ENCODE peak calls at places on chromosomes 12 and 14, in six cellular contexts. F is WTC11, K is K562, A is HepG2, E is GM12878, Z is H1. O is an unnamed sample.

GRCh38 chr12:126608607-126609175 is 1543.5 kb downstream of the AACS start:
- DNase-seq in Z (no peak), E (no peak), K (no peak), F (no peak), A (no peak), O (no peak)

GRCh38 chr14:49961270-49962222 is 68.7 kb downstream of the ARF6 start:
- DNase-seq in Z (no peak), A (no peak), E (no peak), F (no peak), K (no peak), O (no peak)

GRCh38 chr12:22978962-22979361 is 354.0 kb downstream of the ETNK1 start:
- DNase-seq in F (no peak), K (no peak), Z (no peak), A (no peak), E (no peak), O (no peak)

GRCh38 chr12:116389990-116390655 is 112.6 kb upstream of the MED13L start:
- DNase-seq in K (no peak), A (no peak), E (no peak), Z (no peak), F (no peak), O (no peak)

GRCh38 chr12:112121780-112122565 is 3.4 kb upstream of the TRAFD1 start:
- DNase-seq in Z (no peak), F (no peak), K (no peak), A (no peak), E (no peak), O (peak)

GRCh38 chr12:125299840-125300239 is 234.6 kb downstream of the AACS start:
- DNase-seq in E (no peak), F (no peak), Z (no peak), A (no peak), K (no peak), O (no peak)

GRCh38 chr12:92987362-92987761 is 58.3 kb upstream of the EEA1 start:
- DNase-seq in F (no peak), E (no peak), K (peak), Z (no peak), A (peak), O (peak)

GRCh38 chr14:85416771-85417170 is 113.2 kb upstream of the FLRT2 start:
- DNase-seq in A (no peak), Z (no peak), E (no peak), F (no peak), K (no peak), O (no peak)

GRCh38 chr14:83291716-83292115 is 1758.1 kb upstream of the SEL1L start:
- DNase-seq in E (no peak), Z (no peak), K (no peak), A (no peak), F (no peak), O (no peak)

GRCh38 chr14:54087376-54087775 is 130.8 kb upstream of the BMP4 start:
- DNase-seq in K (no peak), Z (no peak), A (no peak), F (no peak), E (no peak), O (no peak)

GRCh38 chr12:40106202-40106533 is 287 bp upstream of the SLC2A13 start:
- DNase-seq in F (no peak), A (no peak), K (no peak), E (no peak), Z (no peak), O (no peak)

GRCh38 chr12:27573972-27574371 is 50.0 kb downstream of the PPFIBP1 start:
- DNase-seq in A (no peak), K (no peak), E (no peak), F (no peak), Z (no peak), O (no peak)

GRCh38 chr12:29551879-29552278 is 54.4 kb upstream of the OVCH1 start:
- DNase-seq in F (no peak), Z (no peak), A (no peak), K (no peak), E (no peak), O (no peak)

GRCh38 chr14:26163761-26164160 is 434.1 kb downstream of the NOVA1 start:
- DNase-seq in Z (peak), E (no peak), A (peak), F (no peak), K (no peak), O (peak)

GRCh38 chr12:65891219-65891618 is 66.9 kb downstream of the HMGA2 start:
- DNase-seq in E (no peak), A (no peak), Z (no peak), F (no peak), K (no peak), O (no peak)

GRCh38 chr14:72961579-72962335 is 35.5 kb downstream of the DCAF4 start:
- DNase-seq in K (no peak), F (no peak), E (no peak), A (no peak), Z (no peak), O (no peak)

GRCh38 chr12:22625671-22626251 is 790 bp downstream of the ETNK1 start:
- DNase-seq in Z (peak), E (peak), F (peak), A (peak), K (peak), O (peak)

GRCh38 chr12:67434653-67435375 is 165.7 kb downstream of the CAND1 start:
- DNase-seq in F (no peak), E (no peak), Z (no peak), K (no peak), A (peak), O (no peak)

GRCh38 chr12:56013482-56013881 is 7.4 kb upstream of the IKZF4 start:
- DNase-seq in K (no peak), Z (no peak), E (no peak), A (no peak), F (no peak), O (no peak)

DNA sequence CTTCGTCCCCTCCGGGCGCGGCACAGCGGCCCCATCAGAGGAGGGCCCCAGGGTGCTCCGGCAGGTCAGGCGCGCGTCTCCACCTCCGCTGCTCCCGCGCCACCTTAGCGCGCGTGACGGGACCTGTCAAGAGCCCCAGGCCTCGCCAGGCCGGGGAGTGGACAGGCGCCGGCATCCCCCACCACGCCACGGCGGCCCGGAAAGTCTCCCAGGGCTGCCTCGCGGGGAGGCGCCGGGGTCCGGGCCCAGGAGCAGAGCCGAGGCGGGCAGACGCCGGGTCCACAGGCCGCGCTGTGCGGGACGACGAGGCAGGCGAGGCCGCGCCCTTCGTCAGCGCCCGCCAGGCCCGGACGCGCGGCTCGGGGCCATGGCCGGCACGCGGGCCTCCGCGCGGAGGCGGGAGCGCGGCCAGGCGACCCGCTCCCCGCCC is 549 bp downstream of the DICER1 start:
- DNase-seq in E (no peak), Z (peak), A (peak), F (peak), K (no peak), O (no peak)
- TF ChIP-seq CREB1 in E (no peak), Z (no peak), A (no peak), F (no peak), K (no peak), O (no peak)

GRCh38 chr14:100865682-100866591 is 37.6 kb downstream of the RTL1 start:
- DNase-seq in Z (no peak), A (no peak), E (no peak), F (no peak), K (peak), O (no peak)
- TF ChIP-seq CREB1 in Z (no peak), A (no peak), E (no peak), F (no peak), K (no peak), O (no peak)

DNA sequence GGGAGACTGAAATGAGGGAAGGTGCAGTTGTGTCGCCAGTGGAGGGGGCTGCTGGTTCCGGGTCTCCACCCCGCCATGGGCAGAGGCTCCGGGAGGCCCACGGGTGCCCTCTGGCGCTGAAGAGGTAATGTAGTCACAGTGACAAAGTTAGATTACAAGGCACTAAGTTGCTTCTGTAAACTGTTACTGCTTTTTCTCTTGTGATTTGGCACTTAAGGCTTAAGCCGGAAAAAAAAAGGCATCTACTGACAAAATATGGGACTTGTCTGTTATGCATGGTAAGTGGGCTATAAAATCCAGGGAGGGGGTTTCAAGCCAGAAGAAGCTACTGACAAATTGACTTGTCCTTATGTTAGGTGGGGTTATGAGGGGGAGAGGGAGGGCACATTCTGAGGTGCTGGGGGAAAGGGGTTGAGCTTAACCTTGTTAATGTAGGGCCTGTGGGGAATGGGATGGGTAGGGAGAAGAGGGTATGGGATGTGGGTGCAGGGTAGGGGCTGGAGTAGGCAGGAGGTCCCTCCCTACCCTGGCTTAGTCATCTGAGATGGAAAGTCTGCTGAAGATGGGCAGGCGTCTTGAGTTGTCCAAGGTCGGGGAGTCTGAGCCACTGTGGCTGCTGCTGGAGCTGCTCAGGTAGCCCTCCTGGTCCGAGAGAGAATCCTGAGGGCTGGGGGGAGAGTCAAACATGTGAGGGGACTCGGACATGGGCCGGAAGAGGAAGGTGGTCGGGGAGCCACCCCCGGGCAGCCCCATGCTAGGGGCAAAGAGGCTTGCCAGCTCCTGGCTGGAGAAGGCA is 3.7 kb downstream of the ZFP36L1 start:
- DNase-seq in Z (peak), A (peak), F (peak), K (peak), E (no peak), O (peak)
- TF ChIP-seq CREB1 in Z (no peak), A (no peak), F (no peak), K (no peak), E (no peak), O (no peak)

DNA sequence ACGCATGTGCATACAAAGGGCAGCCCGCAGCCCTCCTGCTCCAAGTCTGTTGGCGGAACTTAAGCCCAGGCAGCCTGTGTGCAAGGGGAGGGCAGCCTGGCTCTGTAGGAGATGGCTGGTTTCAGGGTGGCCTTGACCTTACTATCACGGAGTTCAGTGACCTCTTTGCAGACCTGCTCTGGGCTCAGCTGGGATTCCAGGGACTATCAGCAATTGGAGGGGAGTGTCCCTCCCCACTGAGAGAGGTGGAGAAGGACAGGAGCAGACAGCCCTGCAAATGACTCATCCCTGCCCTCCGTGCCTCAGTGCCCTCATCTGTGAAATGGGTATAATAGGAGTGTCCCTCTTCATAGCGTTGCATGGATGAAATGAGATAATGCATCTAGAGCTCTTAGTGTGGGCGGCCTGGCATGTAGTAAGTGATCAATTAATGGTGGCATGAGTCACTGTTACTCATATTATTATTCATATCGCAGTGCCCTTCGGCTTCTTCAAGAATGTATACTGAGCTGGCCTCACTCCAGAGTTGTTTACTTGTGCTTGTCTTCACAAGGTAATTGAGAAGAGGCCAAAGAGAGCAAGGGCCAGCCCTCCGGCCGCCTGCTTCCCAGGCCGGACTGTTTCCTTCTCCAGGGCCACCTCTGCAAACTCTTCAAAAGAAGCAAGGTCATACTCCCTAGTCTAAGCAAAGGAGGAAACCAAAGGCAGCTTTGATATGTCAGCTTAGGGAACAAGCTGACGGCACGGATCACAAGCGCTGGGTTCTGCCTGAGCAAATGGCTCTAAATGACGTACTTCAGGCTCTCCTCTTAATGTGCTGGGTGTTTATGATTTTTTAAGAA is 66.0 kb upstream of the DLK1 start:
- DNase-seq in F (no peak), Z (no peak), K (no peak), E (no peak), A (peak), O (no peak)
- TF ChIP-seq CREB1 in F (no peak), Z (no peak), K (no peak), E (no peak), A (no peak), O (no peak)

DNA sequence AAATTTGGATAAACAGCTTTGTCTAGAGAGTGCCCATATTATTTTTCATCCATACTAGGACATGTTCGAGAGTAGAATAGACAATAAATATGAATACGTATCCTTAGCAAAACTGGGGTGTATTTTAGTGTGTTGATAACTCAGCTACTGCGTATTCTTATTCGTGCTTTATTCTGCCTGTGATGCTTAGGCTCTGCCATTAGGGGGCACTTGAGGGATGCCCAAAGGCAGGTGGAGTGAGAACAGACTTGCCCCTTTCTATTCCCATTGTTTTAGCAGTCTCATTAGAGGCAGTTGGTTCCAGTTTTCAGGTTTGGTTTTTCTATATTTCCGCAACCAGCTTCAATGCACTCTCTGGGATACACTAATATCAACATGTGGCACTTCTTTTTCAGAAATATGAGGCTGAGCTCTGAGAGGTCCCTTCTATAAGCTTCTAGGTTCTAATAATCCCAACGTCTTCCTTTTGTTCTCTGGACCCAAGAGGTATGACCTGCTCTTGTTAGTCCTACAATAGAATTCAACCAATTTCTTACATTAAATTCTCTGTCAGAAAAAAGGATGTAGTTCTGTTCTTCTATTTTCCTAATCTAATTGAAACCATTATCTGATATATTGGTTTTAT is 985.7 kb upstream of the FBXO33 start:
- DNase-seq in Z (peak), A (peak), F (peak), E (no peak), K (peak), O (peak)
- TF ChIP-seq CREB1 in Z (no peak), A (no peak), F (no peak), E (no peak), K (no peak), O (no peak)

GRCh38 chr12:4115570-4115969 is 158.0 kb upstream of the CCND2 start:
- DNase-seq in K (no peak), A (no peak), F (peak), Z (peak), E (no peak), O (peak)

GRCh38 chr12:4112734-4113396 is 160.7 kb upstream of the CCND2 start:
- DNase-seq in K (no peak), E (no peak), Z (peak), F (no peak), A (no peak), O (no peak)

GRCh38 chr12:4116251-4117111 is 157.1 kb upstream of the CCND2 start:
- DNase-seq in Z (peak), K (no peak), A (peak), E (no peak), F (no peak), O (peak)

GRCh38 chr12:4117386-4118016 is 156.1 kb upstream of the CCND2 start:
- DNase-seq in Z (peak), K (no peak), A (no peak), E (no peak), F (no peak), O (no peak)

DNA sequence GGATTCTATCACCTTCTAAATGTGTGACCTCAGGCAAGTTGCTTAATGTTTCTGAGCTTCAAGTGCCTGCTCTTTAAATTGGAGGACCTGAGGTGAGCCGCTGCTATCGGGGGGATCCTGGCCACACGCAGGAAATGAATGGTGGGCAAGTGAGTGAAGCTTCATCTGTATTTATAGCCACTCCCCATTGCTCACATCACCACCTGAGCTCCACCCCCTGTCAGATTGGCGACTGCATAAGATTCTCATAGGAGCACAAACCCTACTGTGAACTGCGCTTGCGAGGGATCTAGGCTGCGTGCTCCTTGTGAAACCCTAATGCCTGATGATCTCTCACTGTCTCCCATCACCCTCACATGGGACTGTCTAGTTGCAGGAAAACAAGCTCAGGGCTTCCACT is 158.6 kb upstream of the CCND2 start:
- DNase-seq in A (no peak), Z (peak), K (no peak), F (no peak), E (no peak), O (peak)
- TF ChIP-seq CREB1 in A (no peak), Z (no peak), K (no peak), F (no peak), E (no peak), O (no peak)

GRCh38 chr12:7092986-7093460 is 778 bp upstream of the C1R start:
- DNase-seq in K (no peak), Z (no peak), E (no peak), F (no peak), A (no peak), O (no peak)

GRCh38 chr12:7091171-7091570 is 1.1 kb downstream of the C1R start:
- DNase-seq in F (no peak), E (no peak), A (no peak), K (no peak), Z (no peak), O (no peak)

GRCh38 chr12:7093486-7093885 is 1.2 kb upstream of the C1R start:
- DNase-seq in F (no peak), Z (no peak), K (no peak), E (no peak), A (no peak), O (no peak)

GRCh38 chr12:7091660-7092228 is 501 bp downstream of the C1R start:
- DNase-seq in F (no peak), A (no peak), Z (no peak), K (no peak), E (no peak), O (peak)

DNA sequence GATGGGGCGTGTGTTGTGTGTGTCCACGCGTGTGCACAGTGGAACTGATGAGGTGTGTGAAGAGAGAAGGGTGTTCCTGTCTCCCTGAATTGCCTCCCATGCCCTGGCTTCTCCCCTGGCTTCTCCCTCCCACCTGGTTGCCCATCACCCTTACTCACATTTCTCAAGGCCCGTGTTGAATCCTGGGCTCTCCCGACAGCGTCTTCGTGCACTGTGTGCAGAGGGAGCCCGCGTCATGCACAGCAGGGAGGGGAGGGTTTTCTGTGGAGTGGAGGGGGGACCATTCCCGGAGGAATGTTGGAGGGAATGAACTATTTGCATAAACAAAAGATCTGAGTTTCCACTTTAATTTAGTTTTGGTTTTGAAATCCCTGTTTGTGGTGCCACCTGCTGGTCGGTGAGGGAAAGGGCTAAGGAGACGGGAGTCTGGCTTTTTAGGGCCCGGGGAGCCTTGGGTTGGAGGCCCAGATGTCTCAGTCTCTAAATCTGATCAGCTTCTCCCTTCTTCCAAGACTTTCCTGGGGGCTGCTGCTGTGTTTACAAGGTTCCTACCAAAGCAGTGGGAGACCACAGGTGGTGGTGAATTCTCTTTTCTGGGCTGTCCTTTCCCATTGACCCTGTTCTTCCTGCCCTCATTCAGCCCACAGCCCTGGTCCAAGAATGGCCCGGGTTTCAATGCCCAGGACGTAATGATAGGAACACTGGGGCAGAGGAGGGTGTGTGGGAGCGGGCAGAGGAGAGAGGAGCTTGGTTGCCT is at the start of gene C1R:
- DNase-seq in Z (peak), K (peak), A (peak), F (peak), E (no peak), O (peak)
- TF ChIP-seq CREB1 in Z (peak), K (no peak), A (no peak), F (no peak), E (no peak), O (no peak)

O was measured in GM23338.